ENCODE peak calls at places on chromosomes 5 and 9, in six cellular contexts. One of them, this sample, is unnamed.

GRCh38 chr9:21381752-21382339 is 3.4 kb downstream of the IFNA2 start:
- DNase-seq in lower lobe of right lung: no peak
- DNase-seq in CD4-positive, alpha-beta memory T cell: peak; percentile 27
- DNase-seq in substantia nigra: no peak
- DNase-seq in aorta: no peak
- DNase-seq in tibial artery: no peak
- DNase-seq in this sample: no peak

GRCh38 chr9:129007035-129007765 is 20.9 kb downstream of the SH3GLB2 start:
- DNase-seq in lower lobe of right lung: peak; percentile 24
- DNase-seq in CD4-positive, alpha-beta memory T cell: no peak
- DNase-seq in substantia nigra: no peak
- DNase-seq in aorta: no peak
- DNase-seq in tibial artery: peak; percentile 65
- DNase-seq in this sample: peak; percentile 81

GRCh38 chr5:15535938-15536337 is 36.0 kb downstream of the FBXL7 start:
- DNase-seq in lower lobe of right lung: no peak
- DNase-seq in CD4-positive, alpha-beta memory T cell: no peak
- DNase-seq in substantia nigra: no peak
- DNase-seq in aorta: no peak
- DNase-seq in tibial artery: no peak
- DNase-seq in this sample: no peak

GRCh38 chr5:81850494-81850893 is 99.6 kb upstream of the SSBP2 start:
- DNase-seq in lower lobe of right lung: no peak
- DNase-seq in CD4-positive, alpha-beta memory T cell: no peak
- DNase-seq in substantia nigra: no peak
- DNase-seq in aorta: no peak
- DNase-seq in tibial artery: peak; percentile 22
- DNase-seq in this sample: peak; percentile 50

GRCh38 chr5:4226565-4226964 is 630.9 kb downstream of the IRX1 start:
- DNase-seq in lower lobe of right lung: no peak
- DNase-seq in CD4-positive, alpha-beta memory T cell: no peak
- DNase-seq in substantia nigra: no peak
- DNase-seq in aorta: no peak
- DNase-seq in tibial artery: no peak
- DNase-seq in this sample: no peak

GRCh38 chr5:35815089-35815936 is 41.4 kb upstream of the IL7R start:
- DNase-seq in lower lobe of right lung: no peak
- DNase-seq in CD4-positive, alpha-beta memory T cell: peak; percentile 55
- DNase-seq in substantia nigra: no peak
- DNase-seq in aorta: no peak
- DNase-seq in tibial artery: no peak
- DNase-seq in this sample: no peak

GRCh38 chr9:109816490-109816889 is 36.5 kb downstream of the PALM2AKAP2 start:
- DNase-seq in lower lobe of right lung: no peak
- DNase-seq in CD4-positive, alpha-beta memory T cell: no peak
- DNase-seq in substantia nigra: no peak
- DNase-seq in aorta: no peak
- DNase-seq in tibial artery: peak; percentile 47
- DNase-seq in this sample: no peak

GRCh38 chr9:17863213-17863883 is 284.5 kb downstream of the SH3GL2 start:
- DNase-seq in lower lobe of right lung: no peak
- DNase-seq in CD4-positive, alpha-beta memory T cell: no peak
- DNase-seq in substantia nigra: no peak
- DNase-seq in aorta: no peak
- DNase-seq in tibial artery: no peak
- DNase-seq in this sample: no peak

GRCh38 chr5:44697025-44697424 is 111.7 kb upstream of the MRPS30 start:
- DNase-seq in lower lobe of right lung: no peak
- DNase-seq in CD4-positive, alpha-beta memory T cell: no peak
- DNase-seq in substantia nigra: no peak
- DNase-seq in aorta: no peak
- DNase-seq in tibial artery: no peak
- DNase-seq in this sample: no peak

GRCh38 chr9:96121162-96121561 is 180.8 kb downstream of the HSD17B3 start:
- DNase-seq in lower lobe of right lung: no peak
- DNase-seq in CD4-positive, alpha-beta memory T cell: no peak
- DNase-seq in substantia nigra: no peak
- DNase-seq in aorta: no peak
- DNase-seq in tibial artery: no peak
- DNase-seq in this sample: no peak

GRCh38 chr5:179271301-179271650 is 74.0 kb downstream of the ADAMTS2 start:
- DNase-seq in lower lobe of right lung: peak; percentile 44
- DNase-seq in CD4-positive, alpha-beta memory T cell: no peak
- DNase-seq in substantia nigra: no peak
- DNase-seq in aorta: peak; percentile 40
- DNase-seq in tibial artery: peak; percentile 17
- DNase-seq in this sample: no peak

GRCh38 chr5:172806897-172807672 is 27.0 kb upstream of the ERGIC1 start:
- DNase-seq in lower lobe of right lung: peak; percentile 95
- DNase-seq in CD4-positive, alpha-beta memory T cell: peak; percentile 78
- DNase-seq in substantia nigra: peak; percentile 15
- DNase-seq in aorta: peak; percentile 96
- DNase-seq in tibial artery: peak; percentile 85
- DNase-seq in this sample: peak; percentile 95

GRCh38 chr5:13251623-13252367 is 692.7 kb downstream of the DNAH5 start:
- DNase-seq in lower lobe of right lung: no peak
- DNase-seq in CD4-positive, alpha-beta memory T cell: no peak
- DNase-seq in substantia nigra: no peak
- DNase-seq in aorta: peak; percentile 43
- DNase-seq in tibial artery: peak; percentile 42
- DNase-seq in this sample: peak; percentile 44

GRCh38 chr9:438066-438465 is 223.4 kb downstream of the DOCK8 start:
- DNase-seq in lower lobe of right lung: no peak
- DNase-seq in CD4-positive, alpha-beta memory T cell: no peak
- DNase-seq in substantia nigra: no peak
- DNase-seq in aorta: no peak
- DNase-seq in tibial artery: no peak
- DNase-seq in this sample: no peak

GRCh38 chr9:137453643-137454081 is 5.5 kb downstream of the NSMF start:
- DNase-seq in lower lobe of right lung: peak; percentile 87
- DNase-seq in CD4-positive, alpha-beta memory T cell: peak; percentile 63
- DNase-seq in substantia nigra: no peak
- DNase-seq in aorta: peak; percentile 87
- DNase-seq in tibial artery: peak; percentile 76
- DNase-seq in this sample: peak; percentile 88

GRCh38 chr5:150544606-150545219 is 36.8 kb downstream of the NDST1 start:
- DNase-seq in lower lobe of right lung: peak; percentile 86
- DNase-seq in CD4-positive, alpha-beta memory T cell: peak; percentile 37
- DNase-seq in substantia nigra: peak; percentile 68
- DNase-seq in aorta: peak; percentile 74
- DNase-seq in tibial artery: peak; percentile 65
- DNase-seq in this sample: peak; percentile 92

GRCh38 chr5:32708949-32709348 is 2.2 kb upstream of the NPR3 start:
- DNase-seq in lower lobe of right lung: no peak
- DNase-seq in CD4-positive, alpha-beta memory T cell: no peak
- DNase-seq in substantia nigra: no peak
- DNase-seq in aorta: no peak
- DNase-seq in tibial artery: no peak
- DNase-seq in this sample: no peak

GRCh38 chr9:35740243-35740642 is 7.8 kb downstream of the CREB3 start:
- DNase-seq in lower lobe of right lung: no peak
- DNase-seq in CD4-positive, alpha-beta memory T cell: no peak
- DNase-seq in substantia nigra: no peak
- DNase-seq in aorta: no peak
- DNase-seq in tibial artery: no peak
- DNase-seq in this sample: no peak

GRCh38 chr5:146877178-146877681 is 1.3 kb downstream of the PPP2R2B start:
- DNase-seq in lower lobe of right lung: no peak
- DNase-seq in CD4-positive, alpha-beta memory T cell: peak; percentile 6
- DNase-seq in substantia nigra: no peak
- DNase-seq in aorta: no peak
- DNase-seq in tibial artery: no peak
- DNase-seq in this sample: no peak

GRCh38 chr9:100731038-100731556 is 153.2 kb downstream of the CAVIN4 start:
- DNase-seq in lower lobe of right lung: no peak
- DNase-seq in CD4-positive, alpha-beta memory T cell: no peak
- DNase-seq in substantia nigra: no peak
- DNase-seq in aorta: no peak
- DNase-seq in tibial artery: no peak
- DNase-seq in this sample: no peak

GRCh38 chr5:104626122-104626521 is 1063.5 kb upstream of the NUDT12 start:
- DNase-seq in lower lobe of right lung: no peak
- DNase-seq in CD4-positive, alpha-beta memory T cell: no peak
- DNase-seq in substantia nigra: no peak
- DNase-seq in aorta: no peak
- DNase-seq in tibial artery: no peak
- DNase-seq in this sample: no peak

DNA sequence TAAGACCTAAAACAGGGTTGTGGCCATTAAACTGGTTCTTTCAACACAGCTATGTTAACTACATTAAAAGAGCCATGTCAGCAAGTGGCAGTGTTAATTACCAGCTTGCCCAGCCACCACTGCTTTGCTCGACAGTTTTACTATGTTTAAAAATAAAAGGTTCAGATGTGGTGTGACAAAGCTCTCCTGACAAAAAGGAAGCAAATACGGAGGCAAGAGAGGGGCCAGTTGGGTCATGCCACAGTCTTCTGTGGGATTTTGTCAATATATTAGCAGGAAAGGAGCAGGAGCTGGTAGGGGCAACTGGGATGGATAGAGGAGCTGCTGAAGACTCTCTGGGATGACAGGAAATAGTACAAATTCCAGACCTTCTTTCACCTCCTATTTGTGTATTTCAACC is 113.5 kb upstream of the PCA3 start:
- DNase-seq in lower lobe of right lung: no peak
- DNase-seq in CD4-positive, alpha-beta memory T cell: no peak
- DNase-seq in substantia nigra: no peak
- DNase-seq in aorta: no peak
- DNase-seq in tibial artery: no peak
- DNase-seq in this sample: no peak
- H3K27ac ChIP-seq in lower lobe of right lung: peak overlapping the region; percentile 54
- H3K27ac ChIP-seq in CD4-positive, alpha-beta memory T cell: no peak overlapping the region
- H3K27ac ChIP-seq in substantia nigra: no peak overlapping the region
- H3K27ac ChIP-seq in aorta: no peak overlapping the region
- H3K27ac ChIP-seq in tibial artery: peak overlapping the region; percentile 74
- H3K27ac ChIP-seq in this sample: no peak overlapping the region

DNA sequence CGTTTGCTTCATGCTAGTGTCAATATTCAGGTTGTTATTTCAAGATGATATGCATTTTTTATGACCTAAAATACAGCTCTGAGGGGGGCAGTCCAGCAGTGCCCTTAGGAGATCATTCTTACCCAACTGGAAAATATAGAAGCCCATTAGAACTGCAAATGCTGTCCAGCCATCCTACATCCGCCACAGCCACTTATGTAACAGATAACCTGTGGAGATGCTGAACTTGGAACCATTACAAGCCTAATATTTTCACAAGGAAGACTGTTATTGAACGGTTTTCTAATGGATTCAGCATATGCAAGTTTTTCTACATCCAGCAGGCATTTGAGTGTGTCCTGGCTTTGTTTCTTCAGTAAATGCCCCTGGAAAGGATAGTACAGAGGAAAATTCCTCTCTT is 122.5 kb downstream of the SNCAIP start:
- DNase-seq in lower lobe of right lung: no peak
- DNase-seq in CD4-positive, alpha-beta memory T cell: no peak
- DNase-seq in substantia nigra: no peak
- DNase-seq in aorta: no peak
- DNase-seq in tibial artery: no peak
- DNase-seq in this sample: no peak
- H3K27ac ChIP-seq in lower lobe of right lung: no peak overlapping the region
- H3K27ac ChIP-seq in CD4-positive, alpha-beta memory T cell: no peak overlapping the region
- H3K27ac ChIP-seq in substantia nigra: peak overlapping the region; percentile 53
- H3K27ac ChIP-seq in aorta: peak overlapping the region; percentile 68
- H3K27ac ChIP-seq in tibial artery: peak overlapping the region; percentile 60
- H3K27ac ChIP-seq in this sample: no peak overlapping the region

GRCh38 chr5:149367249-149367971 is 9.6 kb downstream of the PCYOX1L start:
- DNase-seq in lower lobe of right lung: no peak
- DNase-seq in CD4-positive, alpha-beta memory T cell: peak; percentile 47
- DNase-seq in substantia nigra: peak; percentile 24
- DNase-seq in aorta: peak; percentile 76
- DNase-seq in tibial artery: no peak
- DNase-seq in this sample: peak; percentile 63

GRCh38 chr5:149366169-149366750 is 8.4 kb downstream of the PCYOX1L start:
- DNase-seq in lower lobe of right lung: no peak
- DNase-seq in CD4-positive, alpha-beta memory T cell: no peak
- DNase-seq in substantia nigra: no peak
- DNase-seq in aorta: no peak
- DNase-seq in tibial artery: no peak
- DNase-seq in this sample: no peak

GRCh38 chr5:149364719-149365118 is 6.9 kb downstream of the PCYOX1L start:
- DNase-seq in lower lobe of right lung: no peak
- DNase-seq in CD4-positive, alpha-beta memory T cell: no peak
- DNase-seq in substantia nigra: no peak
- DNase-seq in aorta: no peak
- DNase-seq in tibial artery: no peak
- DNase-seq in this sample: no peak

GRCh38 chr5:149363936-149364335 is 6.1 kb downstream of the PCYOX1L start:
- DNase-seq in lower lobe of right lung: no peak
- DNase-seq in CD4-positive, alpha-beta memory T cell: no peak
- DNase-seq in substantia nigra: no peak
- DNase-seq in aorta: no peak
- DNase-seq in tibial artery: no peak
- DNase-seq in this sample: no peak

GRCh38 chr5:149365418-149365817 is 7.6 kb downstream of the PCYOX1L start:
- DNase-seq in lower lobe of right lung: no peak
- DNase-seq in CD4-positive, alpha-beta memory T cell: no peak
- DNase-seq in substantia nigra: no peak
- DNase-seq in aorta: no peak
- DNase-seq in tibial artery: no peak
- DNase-seq in this sample: no peak
- H3K27ac ChIP-seq in lower lobe of right lung: no peak overlapping the region
- H3K27ac ChIP-seq in CD4-positive, alpha-beta memory T cell: no peak overlapping the region
- H3K27ac ChIP-seq in substantia nigra: no peak overlapping the region
- H3K27ac ChIP-seq in aorta: no peak overlapping the region
- H3K27ac ChIP-seq in tibial artery: no peak overlapping the region
- H3K27ac ChIP-seq in this sample: no peak overlapping the region

GRCh38 chr9:130222833-130223232 is 42.7 kb upstream of the HMCN2 start:
- DNase-seq in lower lobe of right lung: no peak
- DNase-seq in CD4-positive, alpha-beta memory T cell: no peak
- DNase-seq in substantia nigra: no peak
- DNase-seq in aorta: peak; percentile 26
- DNase-seq in tibial artery: no peak
- DNase-seq in this sample: peak; percentile 32

GRCh38 chr9:130219661-130220081 is 45.9 kb upstream of the HMCN2 start:
- DNase-seq in lower lobe of right lung: no peak
- DNase-seq in CD4-positive, alpha-beta memory T cell: no peak
- DNase-seq in substantia nigra: no peak
- DNase-seq in aorta: peak; percentile 36
- DNase-seq in tibial artery: no peak
- DNase-seq in this sample: peak; percentile 42

GRCh38 chr9:130217838-130218237 is 45.6 kb downstream of the NCS1 start:
- DNase-seq in lower lobe of right lung: no peak
- DNase-seq in CD4-positive, alpha-beta memory T cell: no peak
- DNase-seq in substantia nigra: no peak
- DNase-seq in aorta: no peak
- DNase-seq in tibial artery: no peak
- DNase-seq in this sample: no peak

GRCh38 chr9:130225071-130225470 is 40.5 kb upstream of the HMCN2 start:
- DNase-seq in lower lobe of right lung: no peak
- DNase-seq in CD4-positive, alpha-beta memory T cell: no peak
- DNase-seq in substantia nigra: no peak
- DNase-seq in aorta: no peak
- DNase-seq in tibial artery: no peak
- DNase-seq in this sample: no peak

DNA sequence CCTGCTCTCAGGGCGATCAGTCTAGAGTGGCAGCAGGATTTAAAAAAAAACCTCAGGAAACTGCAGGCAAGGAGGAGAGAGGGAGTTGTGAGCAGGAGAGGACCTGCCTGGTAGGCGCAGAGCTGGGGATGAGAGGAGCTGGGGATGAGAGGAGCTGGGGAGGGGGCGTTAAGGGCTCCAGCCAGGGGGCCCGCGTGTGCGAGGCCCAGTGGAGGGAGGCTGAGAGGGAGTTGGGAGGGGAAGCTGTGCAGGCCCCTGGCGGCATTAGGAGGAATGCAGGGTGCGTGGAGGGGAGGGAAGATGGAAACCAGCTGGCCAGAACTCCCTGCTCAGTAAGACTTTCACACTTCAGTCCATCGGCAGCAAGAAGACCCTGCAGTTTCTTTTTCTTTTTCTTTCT is 45.2 kb upstream of the HMCN2 start:
- DNase-seq in lower lobe of right lung: no peak
- DNase-seq in CD4-positive, alpha-beta memory T cell: no peak
- DNase-seq in substantia nigra: no peak
- DNase-seq in aorta: peak; percentile 40
- DNase-seq in tibial artery: no peak
- DNase-seq in this sample: no peak
- H3K27ac ChIP-seq in lower lobe of right lung: no peak overlapping the region
- H3K27ac ChIP-seq in CD4-positive, alpha-beta memory T cell: no peak overlapping the region
- H3K27ac ChIP-seq in substantia nigra: no peak overlapping the region
- H3K27ac ChIP-seq in aorta: no peak overlapping the region
- H3K27ac ChIP-seq in tibial artery: no peak overlapping the region
- H3K27ac ChIP-seq in this sample: no peak overlapping the region

This sample was measured in right cardiac atrium.